ENCODE peak calls at places on chromosomes 12 and 14, in seven cellular contexts. R is PC-9, G is pancreas, B is fibroblast of lung, K is stomach, E is sigmoid colon, A is lung. O is an unnamed sample.

GRCh38 chr12:94379479-94380113 is 80.1 kb downstream of the CEP83 start:
- DNase-seq in R (no peak), G (no peak), B (peak; percentile 31), K (no peak), E (no peak), A (no peak), O (no peak)

GRCh38 chr12:77058740-77059139 is 6.6 kb downstream of the E2F7 start:
- DNase-seq in R (no peak), G (no peak), B (peak; percentile 94), K (no peak), E (no peak), A (no peak), O (no peak)

GRCh38 chr12:93622485-93622884 is 50.0 kb downstream of the SOCS2 start:
- DNase-seq in R (no peak), G (no peak), B (peak; percentile 79), K (no peak), E (no peak), A (peak; percentile 21), O (no peak)

GRCh38 chr14:75222208-75222701 is 45.8 kb upstream of the TMED10 start:
- DNase-seq in R (peak; percentile 66), G (no peak), B (peak; percentile 94), K (no peak), E (peak; percentile 73), A (no peak), O (no peak)

GRCh38 chr12:101490286-101490920 is 15.3 kb downstream of the SPIC start:
- DNase-seq in R (peak; percentile 3), G (no peak), B (no peak), K (peak; percentile 50), E (no peak), A (no peak), O (no peak)

GRCh38 chr12:118302053-118302452 is 70.7 kb downstream of the TAOK3 start:
- DNase-seq in R (peak; percentile 75), G (no peak), B (peak; percentile 41), K (no peak), E (no peak), A (peak; percentile 56), O (no peak)

GRCh38 chr14:90674043-90674670 is 142.1 kb downstream of the TTC7B start:
- DNase-seq in R (no peak), G (no peak), B (no peak), K (no peak), E (no peak), A (no peak), O (no peak)

GRCh38 chr14:74545386-74545785 is 51.8 kb downstream of the ISCA2 start:
- DNase-seq in R (no peak), G (no peak), B (no peak), K (no peak), E (no peak), A (no peak), O (no peak)

GRCh38 chr14:58981840-58982239 is 206.6 kb upstream of the DAAM1 start:
- DNase-seq in R (no peak), G (no peak), B (no peak), K (no peak), E (no peak), A (no peak), O (no peak)

GRCh38 chr12:67391034-67391433 is 121.9 kb downstream of the CAND1 start:
- DNase-seq in R (no peak), G (no peak), B (no peak), K (no peak), E (no peak), A (no peak), O (no peak)

GRCh38 chr14:20624495-20625070 is 16.9 kb downstream of the OR6S1 start:
- DNase-seq in R (peak; percentile 34), G (no peak), B (peak; percentile 67), K (peak; percentile 75), E (peak; percentile 81), A (peak; percentile 66), O (peak; percentile 74)

GRCh38 chr14:105532735-105533141 is 6.4 kb downstream of the TMEM121 start:
- DNase-seq in R (no peak), G (no peak), B (peak; percentile 12), K (no peak), E (peak; percentile 58), A (no peak), O (peak; percentile 76)

GRCh38 chr12:10722502-10722904 is 620 bp downstream of the YBX3 start:
- DNase-seq in R (peak; percentile 65), G (peak; percentile 73), B (peak; percentile 69), K (peak; percentile 43), E (peak; percentile 80), A (peak; percentile 34), O (peak; percentile 55)

GRCh38 chr12:87793134-87793533 is 236.1 kb downstream of the C12orf50 start:
- DNase-seq in R (no peak), G (no peak), B (peak; percentile 84), K (no peak), E (no peak), A (no peak), O (no peak)

GRCh38 chr12:104686196-104686595 is 229.4 kb downstream of the CHST11 start:
- DNase-seq in R (no peak), G (no peak), B (peak; percentile 69), K (no peak), E (no peak), A (no peak), O (no peak)

GRCh38 chr12:27964123-27964522 is 8.4 kb downstream of the PTHLH start:
- DNase-seq in R (no peak), G (no peak), B (no peak), K (no peak), E (no peak), A (no peak), O (no peak)

GRCh38 chr14:80924365-80925103 is 17.0 kb downstream of the CEP128 start:
- DNase-seq in R (no peak), G (no peak), B (no peak), K (no peak), E (no peak), A (no peak), O (no peak)

GRCh38 chr14:55699131-55700057 is 119.4 kb downstream of the KTN1 start:
- DNase-seq in R (peak; percentile 78), G (no peak), B (peak; percentile 86), K (no peak), E (no peak), A (no peak), O (no peak)

GRCh38 chr12:44484862-44485261 is 391.3 kb downstream of the NELL2 start:
- DNase-seq in R (no peak), G (no peak), B (no peak), K (no peak), E (no peak), A (no peak), O (no peak)

GRCh38 chr12:53097207-53097563 is 282 bp upstream of the IGFBP6 start:
- DNase-seq in R (no peak), G (no peak), B (peak; percentile 61), K (no peak), E (peak; percentile 83), A (no peak), O (no peak)

GRCh38 chr14:32531942-32532341 is 202.8 kb downstream of the AKAP6 start:
- DNase-seq in R (no peak), G (no peak), B (no peak), K (no peak), E (no peak), A (no peak), O (no peak)

GRCh38 chr12:46617167-46617566 is 208.6 kb downstream of the SLC38A4 start:
- DNase-seq in R (no peak), G (no peak), B (peak; percentile 36), K (no peak), E (peak; percentile 78), A (no peak), O (no peak)

GRCh38 chr12:108696996-108697290 is 34.4 kb downstream of the CORO1C start:
- DNase-seq in R (no peak), G (no peak), B (no peak), K (no peak), E (no peak), A (no peak), O (no peak)
- H3K4me3 ChIP-seq in R (no peak overlapping the region), G (no peak overlapping the region), B (no peak overlapping the region), K (no peak overlapping the region), E (no peak overlapping the region), A (no peak overlapping the region), O (no peak overlapping the region)

DNA sequence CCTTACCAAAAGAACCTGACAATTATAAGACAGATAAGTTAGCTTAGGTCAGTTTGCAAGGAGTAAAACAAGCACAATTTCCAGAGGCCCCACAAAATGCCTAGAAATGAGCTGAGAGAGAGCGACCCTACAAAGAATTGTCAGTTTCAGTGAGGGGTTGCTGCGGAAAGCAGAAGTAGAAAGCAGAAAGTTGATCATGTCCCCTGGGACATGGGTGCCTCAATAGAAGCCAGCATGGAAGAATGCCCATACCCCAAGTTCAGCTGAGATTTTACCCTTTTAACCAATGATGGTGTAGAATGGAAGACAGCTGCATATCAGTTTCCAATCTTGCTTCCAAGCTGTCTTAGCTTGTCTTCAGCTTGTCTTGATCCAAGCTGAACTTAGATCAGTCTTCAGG is 21.8 kb upstream of the CRY1 start:
- DNase-seq in R (no peak), G (no peak), B (no peak), K (no peak), E (no peak), A (no peak), O (no peak)
- H3K9me3 ChIP-seq in R (no peaks in the 10 kb centered on the region), G (no peaks in the 10 kb centered on the region), B (no peaks in the 10 kb centered on the region), K (no peaks in the 10 kb centered on the region), E (no peaks in the 10 kb centered on the region), A (no peaks in the 10 kb centered on the region), O (no peaks in the 10 kb centered on the region)

GRCh38 chr12:92175961-92176360 is 30.3 kb upstream of the BTG1 start:
- DNase-seq in R (no peak), G (no peak), B (no peak), K (no peak), E (no peak), A (no peak), O (no peak)

GRCh38 chr12:92164712-92165111 is 19.1 kb upstream of the BTG1 start:
- DNase-seq in R (no peak), G (no peak), B (no peak), K (no peak), E (no peak), A (no peak), O (no peak)

GRCh38 chr12:92167075-92167474 is 21.4 kb upstream of the BTG1 start:
- DNase-seq in R (no peak), G (no peak), B (no peak), K (no peak), E (no peak), A (no peak), O (no peak)

GRCh38 chr12:92170050-92170449 is 24.4 kb upstream of the BTG1 start:
- DNase-seq in R (no peak), G (no peak), B (no peak), K (no peak), E (no peak), A (no peak), O (no peak)
- TF ChIP-seq CTCF in R (no peak), G (no peak), B (no peak), K (no peak), E (no peak), A (no peak), O (no peak)

GRCh38 chr12:113392563-113392962 is 11.1 kb downstream of the SDS start:
- DNase-seq in R (no peak), G (no peak), B (no peak), K (no peak), E (no peak), A (no peak), O (no peak)

GRCh38 chr12:113395119-113395518 is 8.6 kb downstream of the SDS start:
- DNase-seq in R (no peak), G (no peak), B (no peak), K (no peak), E (no peak), A (no peak), O (no peak)

GRCh38 chr12:113391145-113391544 is 12.5 kb downstream of the SDS start:
- DNase-seq in R (no peak), G (no peak), B (no peak), K (no peak), E (no peak), A (no peak), O (no peak)

GRCh38 chr12:113391650-113392340 is 11.9 kb downstream of the SDS start:
- DNase-seq in R (no peak), G (no peak), B (no peak), K (no peak), E (no peak), A (no peak), O (no peak)

GRCh38 chr12:113392988-113393579 is 10.6 kb downstream of the SDS start:
- DNase-seq in R (no peak), G (no peak), B (peak; percentile 8), K (no peak), E (no peak), A (no peak), O (no peak)
- H3K4me3 ChIP-seq in R (no peak overlapping the region), G (no peak overlapping the region), B (no peak overlapping the region), K (no peak overlapping the region), E (no peak overlapping the region), A (no peak overlapping the region), O (no peak overlapping the region)

O was measured in Peyer's patch.